ENCODE peak calls at places on chromosomes 5 and 9, in ten cellular contexts. One of them, this sample, is unnamed.

GRCh38 chr5:82151622-82152021 is 126.5 kb downstream of the RPS23 start:
- DNase-seq in choroid plexus epithelial cell: peak; percentile 32
- DNase-seq in fibroblast of lung: peak; percentile 74
- DNase-seq in AG10803: no peak
- DNase-seq in mammary epithelial cell: peak; percentile 3
- DNase-seq in astrocyte of the spinal cord: no peak
- DNase-seq in aorta: no peak
- DNase-seq in ovary: no peak
- DNase-seq in fibroblast of pulmonary artery: no peak
- DNase-seq in CD8-positive, alpha-beta memory T cell: no peak
- DNase-seq in this sample: no peak

GRCh38 chr9:21558627-21559401 is 76.7 kb upstream of the IFNE start:
- DNase-seq in choroid plexus epithelial cell: peak; percentile 48
- DNase-seq in fibroblast of lung: peak; percentile 69
- DNase-seq in AG10803: no peak
- DNase-seq in mammary epithelial cell: peak; percentile 60
- DNase-seq in astrocyte of the spinal cord: peak; percentile 64
- DNase-seq in aorta: no peak
- DNase-seq in ovary: no peak
- DNase-seq in fibroblast of pulmonary artery: peak; percentile 58
- DNase-seq in CD8-positive, alpha-beta memory T cell: no peak
- DNase-seq in this sample: no peak

GRCh38 chr5:61603211-61603908 is 271.3 kb downstream of the ZSWIM6 start:
- DNase-seq in choroid plexus epithelial cell: peak; percentile 17
- DNase-seq in fibroblast of lung: no peak
- DNase-seq in AG10803: peak; percentile 40
- DNase-seq in mammary epithelial cell: no peak
- DNase-seq in astrocyte of the spinal cord: no peak
- DNase-seq in aorta: peak; percentile 48
- DNase-seq in ovary: no peak
- DNase-seq in fibroblast of pulmonary artery: no peak
- DNase-seq in CD8-positive, alpha-beta memory T cell: no peak
- DNase-seq in this sample: no peak

GRCh38 chr9:89756891-89757537 is 152.2 kb downstream of the GADD45G start:
- DNase-seq in choroid plexus epithelial cell: no peak
- DNase-seq in fibroblast of lung: peak; percentile 64
- DNase-seq in AG10803: no peak
- DNase-seq in mammary epithelial cell: no peak
- DNase-seq in astrocyte of the spinal cord: no peak
- DNase-seq in aorta: no peak
- DNase-seq in ovary: no peak
- DNase-seq in fibroblast of pulmonary artery: no peak
- DNase-seq in CD8-positive, alpha-beta memory T cell: no peak
- DNase-seq in this sample: no peak

GRCh38 chr5:64532657-64533056 is 26.8 kb downstream of the RGS7BP start:
- DNase-seq in choroid plexus epithelial cell: no peak
- DNase-seq in fibroblast of lung: no peak
- DNase-seq in AG10803: no peak
- DNase-seq in mammary epithelial cell: no peak
- DNase-seq in astrocyte of the spinal cord: no peak
- DNase-seq in aorta: no peak
- DNase-seq in ovary: peak; percentile 13
- DNase-seq in fibroblast of pulmonary artery: no peak
- DNase-seq in CD8-positive, alpha-beta memory T cell: no peak
- DNase-seq in this sample: no peak

GRCh38 chr5:105868038-105868775 is 1802.5 kb downstream of the EFNA5 start:
- DNase-seq in choroid plexus epithelial cell: peak; percentile 35
- DNase-seq in fibroblast of lung: peak; percentile 60
- DNase-seq in AG10803: peak; percentile 1
- DNase-seq in mammary epithelial cell: no peak
- DNase-seq in astrocyte of the spinal cord: no peak
- DNase-seq in aorta: no peak
- DNase-seq in ovary: no peak
- DNase-seq in fibroblast of pulmonary artery: peak; percentile 29
- DNase-seq in CD8-positive, alpha-beta memory T cell: no peak
- DNase-seq in this sample: no peak

GRCh38 chr9:123434619-123435240 is 78.7 kb downstream of the CRB2 start:
- DNase-seq in choroid plexus epithelial cell: peak; percentile 12
- DNase-seq in fibroblast of lung: no peak
- DNase-seq in AG10803: no peak
- DNase-seq in mammary epithelial cell: no peak
- DNase-seq in astrocyte of the spinal cord: no peak
- DNase-seq in aorta: no peak
- DNase-seq in ovary: no peak
- DNase-seq in fibroblast of pulmonary artery: no peak
- DNase-seq in CD8-positive, alpha-beta memory T cell: no peak
- DNase-seq in this sample: no peak

GRCh38 chr5:10601246-10602030 is 37.6 kb downstream of the ANKRD33B start:
- DNase-seq in choroid plexus epithelial cell: peak; percentile 88
- DNase-seq in fibroblast of lung: peak; percentile 97
- DNase-seq in AG10803: peak; percentile 83
- DNase-seq in mammary epithelial cell: peak; percentile 86
- DNase-seq in astrocyte of the spinal cord: peak; percentile 92
- DNase-seq in aorta: peak; percentile 89
- DNase-seq in ovary: peak; percentile 85
- DNase-seq in fibroblast of pulmonary artery: peak; percentile 96
- DNase-seq in CD8-positive, alpha-beta memory T cell: no peak
- DNase-seq in this sample: peak; percentile 63

GRCh38 chr9:81893929-81894328 is 34.3 kb upstream of the SPATA31D4 start:
- DNase-seq in choroid plexus epithelial cell: no peak
- DNase-seq in fibroblast of lung: no peak
- DNase-seq in AG10803: peak; percentile 5
- DNase-seq in mammary epithelial cell: no peak
- DNase-seq in astrocyte of the spinal cord: peak; percentile 52
- DNase-seq in aorta: no peak
- DNase-seq in ovary: no peak
- DNase-seq in fibroblast of pulmonary artery: no peak
- DNase-seq in CD8-positive, alpha-beta memory T cell: no peak
- DNase-seq in this sample: no peak

GRCh38 chr9:92035687-92036410 is 79.4 kb downstream of the SPTLC1 start:
- DNase-seq in choroid plexus epithelial cell: peak; percentile 89
- DNase-seq in fibroblast of lung: peak; percentile 98
- DNase-seq in AG10803: peak; percentile 87
- DNase-seq in mammary epithelial cell: no peak
- DNase-seq in astrocyte of the spinal cord: peak; percentile 75
- DNase-seq in aorta: no peak
- DNase-seq in ovary: peak; percentile 49
- DNase-seq in fibroblast of pulmonary artery: peak; percentile 92
- DNase-seq in CD8-positive, alpha-beta memory T cell: no peak
- DNase-seq in this sample: peak; percentile 27

DNA sequence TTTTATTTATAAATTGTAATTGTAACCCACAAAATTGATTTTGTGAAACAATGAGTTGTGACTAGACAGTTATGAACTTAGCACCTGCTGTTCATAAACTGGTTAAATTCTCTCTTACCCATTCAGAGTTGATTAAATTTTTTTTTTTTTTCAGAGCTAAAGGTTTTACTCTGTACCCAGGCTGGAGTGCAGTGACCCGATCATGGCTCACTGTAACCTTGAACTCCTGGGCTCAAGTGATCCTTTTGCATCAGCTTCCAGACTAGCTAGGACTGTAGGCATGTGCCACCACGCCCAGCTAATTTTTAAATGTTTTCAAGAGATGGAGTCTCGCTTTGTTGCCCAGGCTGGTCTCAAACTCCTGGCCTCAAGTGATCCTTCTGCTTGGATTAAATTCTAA is 1.9 kb downstream of the HSD17B4 start:
- DNase-seq in choroid plexus epithelial cell: no peak
- DNase-seq in fibroblast of lung: no peak
- DNase-seq in AG10803: no peak
- DNase-seq in mammary epithelial cell: no peak
- DNase-seq in astrocyte of the spinal cord: no peak
- DNase-seq in aorta: no peak
- DNase-seq in ovary: no peak
- DNase-seq in fibroblast of pulmonary artery: no peak
- DNase-seq in CD8-positive, alpha-beta memory T cell: no peak
- DNase-seq in this sample: no peak
- H3K4me3 ChIP-seq in choroid plexus epithelial cell: no peak overlapping the region
- H3K4me3 ChIP-seq in fibroblast of lung: no peak overlapping the region
- H3K4me3 ChIP-seq in AG10803: no peak overlapping the region
- H3K4me3 ChIP-seq in mammary epithelial cell: no peak overlapping the region
- H3K4me3 ChIP-seq in astrocyte of the spinal cord: no peak overlapping the region
- H3K4me3 ChIP-seq in aorta: peak overlapping the region; percentile 6
- H3K4me3 ChIP-seq in ovary: no peak overlapping the region
- H3K4me3 ChIP-seq in fibroblast of pulmonary artery: no peak overlapping the region
- H3K4me3 ChIP-seq in CD8-positive, alpha-beta memory T cell: no peak overlapping the region
- H3K4me3 ChIP-seq in this sample: no peak overlapping the region

DNA sequence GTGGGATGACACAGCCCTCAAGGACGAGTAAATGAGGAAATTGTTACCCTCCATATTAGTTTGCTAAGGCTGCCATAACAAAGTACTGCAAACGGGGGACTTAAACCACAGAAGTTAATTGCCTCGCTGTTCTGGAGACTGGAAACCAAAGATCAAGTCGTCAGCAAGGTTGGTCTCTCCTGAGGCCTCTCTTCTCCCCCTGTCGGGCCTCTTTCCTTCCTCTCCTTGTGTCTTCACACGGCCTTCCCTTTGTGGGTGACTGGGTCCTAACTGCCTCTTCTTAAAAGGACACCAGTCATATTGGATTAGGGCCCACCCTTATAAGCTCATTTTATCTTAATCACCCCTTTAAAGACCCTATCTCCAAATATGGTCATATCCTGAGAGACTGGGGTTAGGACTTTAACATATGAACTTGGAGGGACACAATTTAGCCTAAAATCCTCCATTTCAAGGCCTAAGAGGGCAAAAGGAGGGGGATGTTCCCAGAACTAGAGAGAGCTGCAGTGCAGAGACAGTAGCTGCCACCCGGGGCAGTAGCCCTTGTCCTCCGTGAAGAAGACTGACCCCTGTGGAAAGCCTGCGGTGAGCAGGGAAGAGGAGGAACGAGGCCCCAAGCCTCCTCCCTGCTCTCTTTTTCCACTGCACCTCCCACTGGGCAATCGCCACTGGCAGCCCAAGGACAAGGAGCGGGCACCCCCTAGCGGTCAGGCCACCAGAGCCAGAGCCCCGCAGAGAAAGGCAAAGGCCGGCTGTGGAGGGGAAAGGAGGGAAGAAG is 35.0 kb downstream of the CFAP90 start:
- DNase-seq in choroid plexus epithelial cell: peak; percentile 81
- DNase-seq in fibroblast of lung: peak; percentile 55
- DNase-seq in AG10803: peak; percentile 53
- DNase-seq in mammary epithelial cell: peak; percentile 31
- DNase-seq in astrocyte of the spinal cord: peak; percentile 46
- DNase-seq in aorta: peak; percentile 90
- DNase-seq in ovary: peak; percentile 74
- DNase-seq in fibroblast of pulmonary artery: peak; percentile 64
- DNase-seq in CD8-positive, alpha-beta memory T cell: peak; percentile 60
- DNase-seq in this sample: peak; percentile 74
- H3K4me3 ChIP-seq in choroid plexus epithelial cell: no peak overlapping the region
- H3K4me3 ChIP-seq in fibroblast of lung: no peak overlapping the region
- H3K4me3 ChIP-seq in AG10803: no peak overlapping the region
- H3K4me3 ChIP-seq in mammary epithelial cell: no peak overlapping the region
- H3K4me3 ChIP-seq in astrocyte of the spinal cord: no peak overlapping the region
- H3K4me3 ChIP-seq in aorta: no peak overlapping the region
- H3K4me3 ChIP-seq in ovary: no peak overlapping the region
- H3K4me3 ChIP-seq in fibroblast of pulmonary artery: no peak overlapping the region
- H3K4me3 ChIP-seq in CD8-positive, alpha-beta memory T cell: no peak overlapping the region
- H3K4me3 ChIP-seq in this sample: no peak overlapping the region

GRCh38 chr9:134262035-134262434 is 64.2 kb upstream of the RXRA start:
- DNase-seq in choroid plexus epithelial cell: no peak
- DNase-seq in fibroblast of lung: no peak
- DNase-seq in AG10803: no peak
- DNase-seq in mammary epithelial cell: no peak
- DNase-seq in astrocyte of the spinal cord: no peak
- DNase-seq in aorta: no peak
- DNase-seq in ovary: no peak
- DNase-seq in fibroblast of pulmonary artery: no peak
- DNase-seq in CD8-positive, alpha-beta memory T cell: no peak
- DNase-seq in this sample: no peak
- H3K4me3 ChIP-seq in choroid plexus epithelial cell: no peak overlapping the region
- H3K4me3 ChIP-seq in fibroblast of lung: no peak overlapping the region
- H3K4me3 ChIP-seq in AG10803: no peak overlapping the region
- H3K4me3 ChIP-seq in mammary epithelial cell: no peak overlapping the region
- H3K4me3 ChIP-seq in astrocyte of the spinal cord: no peak overlapping the region
- H3K4me3 ChIP-seq in aorta: no peak overlapping the region
- H3K4me3 ChIP-seq in ovary: no peak overlapping the region
- H3K4me3 ChIP-seq in fibroblast of pulmonary artery: no peak overlapping the region
- H3K4me3 ChIP-seq in CD8-positive, alpha-beta memory T cell: no peak overlapping the region
- H3K4me3 ChIP-seq in this sample: no peak overlapping the region

GRCh38 chr9:134456740-134457315 is 130.6 kb downstream of the RXRA start:
- DNase-seq in choroid plexus epithelial cell: no peak
- DNase-seq in fibroblast of lung: no peak
- DNase-seq in AG10803: no peak
- DNase-seq in mammary epithelial cell: no peak
- DNase-seq in astrocyte of the spinal cord: no peak
- DNase-seq in aorta: no peak
- DNase-seq in ovary: no peak
- DNase-seq in fibroblast of pulmonary artery: no peak
- DNase-seq in CD8-positive, alpha-beta memory T cell: no peak
- DNase-seq in this sample: no peak

GRCh38 chr9:134455010-134455409 is 128.8 kb downstream of the RXRA start:
- DNase-seq in choroid plexus epithelial cell: no peak
- DNase-seq in fibroblast of lung: no peak
- DNase-seq in AG10803: no peak
- DNase-seq in mammary epithelial cell: no peak
- DNase-seq in astrocyte of the spinal cord: no peak
- DNase-seq in aorta: no peak
- DNase-seq in ovary: no peak
- DNase-seq in fibroblast of pulmonary artery: no peak
- DNase-seq in CD8-positive, alpha-beta memory T cell: no peak
- DNase-seq in this sample: no peak

GRCh38 chr9:134457321-134457923 is 131.2 kb downstream of the RXRA start:
- DNase-seq in choroid plexus epithelial cell: no peak
- DNase-seq in fibroblast of lung: no peak
- DNase-seq in AG10803: no peak
- DNase-seq in mammary epithelial cell: no peak
- DNase-seq in astrocyte of the spinal cord: no peak
- DNase-seq in aorta: no peak
- DNase-seq in ovary: no peak
- DNase-seq in fibroblast of pulmonary artery: no peak
- DNase-seq in CD8-positive, alpha-beta memory T cell: no peak
- DNase-seq in this sample: no peak

GRCh38 chr9:134455537-134455936 is 129.3 kb downstream of the RXRA start:
- DNase-seq in choroid plexus epithelial cell: no peak
- DNase-seq in fibroblast of lung: no peak
- DNase-seq in AG10803: no peak
- DNase-seq in mammary epithelial cell: no peak
- DNase-seq in astrocyte of the spinal cord: no peak
- DNase-seq in aorta: peak; percentile 47
- DNase-seq in ovary: no peak
- DNase-seq in fibroblast of pulmonary artery: no peak
- DNase-seq in CD8-positive, alpha-beta memory T cell: no peak
- DNase-seq in this sample: no peak

DNA sequence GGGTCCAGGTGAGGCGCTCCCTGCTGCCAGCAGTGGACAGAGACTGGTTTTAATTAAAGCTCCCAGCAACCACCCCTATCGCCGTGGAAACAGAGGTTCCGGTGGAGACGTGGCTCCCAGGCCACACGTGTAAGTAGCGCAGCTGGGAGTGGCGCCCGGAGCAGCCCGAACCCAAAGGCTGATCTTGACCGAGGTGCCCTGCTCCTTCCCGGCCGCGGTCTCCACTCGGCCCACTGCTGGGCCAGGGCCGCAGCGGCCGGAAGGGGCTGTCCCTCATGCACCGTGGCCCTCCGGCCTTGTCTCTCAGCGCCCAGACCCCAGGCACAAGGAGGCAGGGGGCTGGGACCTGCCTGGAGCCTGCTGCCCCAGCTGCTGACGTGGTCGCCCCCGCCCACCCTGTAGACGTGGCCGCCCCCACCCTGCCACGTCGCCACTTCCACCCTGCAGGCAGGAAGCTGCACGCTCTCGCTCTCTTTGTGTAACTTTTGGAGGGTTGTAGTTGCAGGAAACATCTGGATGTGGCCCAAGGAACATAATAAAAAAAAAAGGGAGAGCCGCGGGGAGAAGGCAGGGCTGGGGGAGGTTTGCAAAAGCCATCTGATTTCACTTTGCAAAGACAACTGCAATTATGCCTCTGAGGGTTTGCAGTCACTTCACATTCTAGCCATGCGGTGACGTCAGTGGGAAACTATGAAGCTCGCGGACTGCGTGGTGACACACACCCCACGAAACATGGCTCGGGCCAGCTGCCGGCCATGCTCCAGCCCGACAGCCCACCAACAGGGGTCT is 129.9 kb downstream of the RXRA start:
- DNase-seq in choroid plexus epithelial cell: peak; percentile 97
- DNase-seq in fibroblast of lung: peak; percentile 98
- DNase-seq in AG10803: peak; percentile 100
- DNase-seq in mammary epithelial cell: peak; percentile 73
- DNase-seq in astrocyte of the spinal cord: peak; percentile 98
- DNase-seq in aorta: peak; percentile 93
- DNase-seq in ovary: peak; percentile 84
- DNase-seq in fibroblast of pulmonary artery: peak; percentile 98
- DNase-seq in CD8-positive, alpha-beta memory T cell: peak; percentile 85
- DNase-seq in this sample: peak; percentile 81
- H3K4me3 ChIP-seq in choroid plexus epithelial cell: peak overlapping the region; percentile 36
- H3K4me3 ChIP-seq in fibroblast of lung: no peak overlapping the region
- H3K4me3 ChIP-seq in AG10803: peak overlapping the region; percentile 27
- H3K4me3 ChIP-seq in mammary epithelial cell: no peak overlapping the region
- H3K4me3 ChIP-seq in astrocyte of the spinal cord: no peak overlapping the region
- H3K4me3 ChIP-seq in aorta: no peak overlapping the region
- H3K4me3 ChIP-seq in ovary: peak overlapping the region; percentile 20
- H3K4me3 ChIP-seq in fibroblast of pulmonary artery: no peak overlapping the region
- H3K4me3 ChIP-seq in CD8-positive, alpha-beta memory T cell: peak overlapping the region; percentile 67
- H3K4me3 ChIP-seq in this sample: peak overlapping the region; percentile 32